ENCODE peak calls at places on chromosome 17, in four cellular contexts. B is stimulated activated CD4-positive, alpha-beta T cell treated with anti-CD3 and anti-CD28 coated beads, Interleukin-4, amount 100 ng/mL, for 4 hours; A is dorsolateral prefrontal cortex; G is COR-L47. D is an unnamed sample.
A peak's percentile ranks its signal among the peaks of the same experiment; 100 is the strongest.

GRCh38 chr17:34673995-34674900 is 94.9 kb downstream of the TMEM132E start:
- DNase-seq in A (no peak), B (no peak), G (peak; percentile 12), D (no peak)

GRCh38 chr17:74569001-74569391 is 1.7 kb upstream of the CD300H start:
- DNase-seq in G (no peak), A (no peak), B (no peak), D (no peak)

GRCh38 chr17:2158011-2158410 is 103.1 kb downstream of the HIC1 start:
- DNase-seq in G (no peak), A (no peak), B (no peak), D (no peak)

GRCh38 chr17:60604686-60605334 is 4.8 kb downstream of the PPM1D start:
- DNase-seq in B (no peak), G (no peak), A (no peak), D (no peak)

GRCh38 chr17:73340093-73340596 is 28.3 kb upstream of the CDC42EP4 start:
- DNase-seq in G (no peak), B (no peak), A (no peak), D (no peak)

GRCh38 chr17:83006515-83007455 is 72.6 kb upstream of the METRNL start:
- DNase-seq in A (no peak), B (no peak), G (no peak), D (no peak)

GRCh38 chr17:81342700-81343070 is 47.6 kb upstream of the SLC38A10 start:
- DNase-seq in G (peak; percentile 45), B (no peak), A (no peak), D (peak; percentile 65)

GRCh38 chr17:81096741-81097133 is 61.8 kb downstream of the BAIAP2 start:
- DNase-seq in A (no peak), B (no peak), G (no peak), D (no peak)

D was measured in NCI-H526 treated with DMSO at 0.1 percent for 48 hours.